ENCODE peak calls at places on chromosomes 7 and 10, in seven cellular contexts. O, V, Z, Y, P, Q and G are unnamed samples.

GRCh38 chr10:11236234-11236633 is 218.6 kb downstream of the CELF2 start:
- DNase-seq in Y (no peak), Z (no peak), Q (no peak), V (no peak), O (no peak), P (peak; percentile 6), G (peak; percentile 58)

GRCh38 chr10:110775406-110775805 is 96.3 kb upstream of the PDCD4 start:
- DNase-seq in Q (no peak), V (no peak), O (no peak), Z (no peak), Y (no peak), P (no peak), G (no peak)

GRCh38 chr7:68009716-68010115 is 1013.1 kb downstream of the TYW1 start:
- DNase-seq in O (no peak), Q (no peak), Z (no peak), Y (no peak), V (no peak), P (peak; percentile 21), G (no peak)

GRCh38 chr7:150806454-150806853 is 5.9 kb downstream of the TMEM176A start:
- DNase-seq in Y (no peak), Z (no peak), O (no peak), P (no peak), V (no peak), Q (no peak), G (no peak)

GRCh38 chr10:106819490-106819889 is 345.0 kb downstream of the SORCS1 start:
- DNase-seq in Q (no peak), Y (no peak), O (no peak), P (no peak), Z (no peak), V (no peak), G (no peak)

GRCh38 chr7:114630186-114630824 is 215.7 kb downstream of the FOXP2 start:
- DNase-seq in O (no peak), P (no peak), Q (no peak), Y (no peak), Z (peak; percentile 12), V (no peak), G (no peak)

GRCh38 chr7:107573537-107573936 is 6.5 kb upstream of the BCAP29 start:
- DNase-seq in P (no peak), V (no peak), Y (no peak), Z (no peak), Q (no peak), O (no peak), G (no peak)

GRCh38 chr10:122632561-122632960 is 67.1 kb downstream of the C10orf120 start:
- DNase-seq in P (no peak), Z (no peak), O (no peak), V (no peak), Y (no peak), Q (no peak), G (no peak)

GRCh38 chr10:103980246-103980906 is 13.4 kb downstream of the SLK start:
- DNase-seq in Q (no peak), Y (no peak), O (no peak), P (peak; percentile 16), V (no peak), Z (no peak), G (no peak)

GRCh38 chr10:95240811-95241210 is 46.8 kb downstream of the ACSM6 start:
- DNase-seq in Q (no peak), V (no peak), O (no peak), Y (no peak), Z (no peak), P (no peak), G (no peak)

GRCh38 chr7:103833401-103833800 is 156.1 kb downstream of the RELN start:
- DNase-seq in P (no peak), V (no peak), Y (no peak), Z (no peak), Q (no peak), O (no peak), G (no peak)

GRCh38 chr10:61869772-61870520 is 31.6 kb upstream of the ARID5B start:
- DNase-seq in O (no peak), Y (no peak), P (peak; percentile 88), Z (no peak), V (no peak), Q (no peak), G (no peak)

GRCh38 chr7:22563621-22564241 is 63.7 kb upstream of the STEAP1B start:
- DNase-seq in Y (no peak), V (no peak), Z (no peak), Q (no peak), P (peak; percentile 74), O (no peak), G (no peak)

GRCh38 chr7:30825215-30825720 is 54.1 kb downstream of the MINDY4 start:
- DNase-seq in Y (no peak), O (no peak), P (no peak), V (no peak), Z (no peak), Q (no peak), G (no peak)

GRCh38 chr10:59177031-59177861 is 803 bp downstream of the PHYHIPL start:
- DNase-seq in Q (peak; percentile 80), O (peak; percentile 71), V (no peak), P (peak; percentile 90), Y (no peak), Z (peak; percentile 75), G (no peak)

GRCh38 chr10:6163364-6164270 is 39.1 kb upstream of the PFKFB3 start:
- DNase-seq in P (peak; percentile 82), O (peak; percentile 97), V (peak; percentile 88), Q (no peak), Y (peak; percentile 88), Z (peak; percentile 89), G (peak; percentile 91)

GRCh38 chr7:54015251-54015650 is 526.9 kb upstream of the VSTM2A start:
- DNase-seq in O (no peak), Y (no peak), Q (no peak), P (no peak), Z (no peak), V (no peak), G (no peak)

GRCh38 chr7:157876469-157877285 is 539.9 kb downstream of the DNAJB6 start:
- DNase-seq in O (peak; percentile 65), V (no peak), Q (no peak), Z (no peak), P (no peak), Y (no peak), G (no peak)

GRCh38 chr10:13115832-13116793 is 16.1 kb downstream of the OPTN start:
- DNase-seq in O (no peak), Z (no peak), V (no peak), P (no peak), Y (no peak), Q (no peak), G (peak; percentile 47)

GRCh38 chr10:79046991-79047874 is 21.5 kb upstream of the ZMIZ1 start:
- DNase-seq in Q (no peak), Y (no peak), P (no peak), Z (no peak), O (peak; percentile 64), V (no peak), G (no peak)

GRCh38 chr7:122305475-122306319 is 1.1 kb upstream of the FEZF1 start:
- DNase-seq in Y (no peak), P (no peak), O (peak; percentile 58), Q (no peak), Z (peak; percentile 27), V (no peak), G (no peak)

GRCh38 chr10:14556285-14556956 is 218.3 kb downstream of the FAM107B start:
- DNase-seq in O (no peak), Z (peak; percentile 56), Y (peak; percentile 66), Q (peak; percentile 68), V (no peak), P (peak; percentile 22), G (peak; percentile 47)

GRCh38 chr7:2309889-2310331 is 4.3 kb downstream of the SNX8 start:
- DNase-seq in Q (peak; percentile 57), O (peak; percentile 44), V (no peak), Z (peak; percentile 74), P (peak; percentile 97), Y (no peak), G (no peak)

GRCh38 chr7:388461-388960 is 98.5 kb downstream of the FOXL3 start:
- DNase-seq in P (no peak), Q (peak; percentile 54), Z (no peak), V (peak; percentile 77), O (peak; percentile 57), Y (no peak), G (no peak)

GRCh38 chr7:48351893-48352292 is 180.6 kb downstream of the ABCA13 start:
- DNase-seq in P (no peak), Y (no peak), Z (no peak), V (no peak), O (no peak), Q (no peak), G (no peak)

GRCh38 chr7:50174948-50175347 is 81.9 kb upstream of the ZPBP start:
- DNase-seq in Q (no peak), Z (no peak), O (no peak), Y (no peak), V (no peak), P (no peak), G (no peak)

GRCh38 chr10:74949434-74949833 is 123.0 kb downstream of the KAT6B start:
- DNase-seq in Q (no peak), P (peak; percentile 45), Y (no peak), V (no peak), Z (no peak), O (no peak), G (no peak)

GRCh38 chr10:16341637-16342036 is 95.2 kb upstream of the PTER start:
- DNase-seq in Q (no peak), P (no peak), Z (peak; percentile 4), Y (no peak), V (no peak), O (no peak), G (no peak)

GRCh38 chr10:66746711-66747110 is 179.1 kb upstream of the LRRTM3 start:
- DNase-seq in Z (no peak), Y (no peak), P (peak; percentile 61), V (no peak), Q (no peak), O (no peak), G (no peak)

GRCh38 chr10:29734980-29735627 is 100.3 kb upstream of the SVIL start:
- DNase-seq in Q (no peak), V (peak; percentile 79), P (peak; percentile 56), O (peak; percentile 92), Y (no peak), Z (peak; percentile 71), G (peak; percentile 60)
- H3K27ac ChIP-seq in Q (peak overlapping the region; percentile 39), V (peak overlapping the region; percentile 97), P (peak overlapping the region; percentile 79), O (peak overlapping the region; percentile 92), Y (peak overlapping the region; percentile 90), Z (peak overlapping the region; percentile 91), G (peak overlapping the region; percentile 30)

GRCh38 chr10:60536529-60537114 is 146.9 kb upstream of the ANK3 start:
- DNase-seq in Y (no peak), V (no peak), P (peak; percentile 91), Z (no peak), Q (no peak), O (no peak), G (no peak)
- H3K4me3 ChIP-seq in Y (no peak overlapping the region), V (no peak overlapping the region), P (no peak overlapping the region), Z (no peak overlapping the region), Q (no peak overlapping the region), O (no peak overlapping the region), G (no peak overlapping the region)

GRCh38 chr7:24660541-24660940 is 87.3 kb downstream of the PALS2 start:
- DNase-seq in Z (no peak), V (no peak), P (peak; percentile 42), Q (no peak), O (no peak), Y (no peak), G (no peak)
- H3K27ac ChIP-seq in Z (no peak overlapping the region), V (no peak overlapping the region), P (no peak overlapping the region), Q (no peak overlapping the region), O (no peak overlapping the region), Y (no peak overlapping the region), G (no peak overlapping the region)

DNA sequence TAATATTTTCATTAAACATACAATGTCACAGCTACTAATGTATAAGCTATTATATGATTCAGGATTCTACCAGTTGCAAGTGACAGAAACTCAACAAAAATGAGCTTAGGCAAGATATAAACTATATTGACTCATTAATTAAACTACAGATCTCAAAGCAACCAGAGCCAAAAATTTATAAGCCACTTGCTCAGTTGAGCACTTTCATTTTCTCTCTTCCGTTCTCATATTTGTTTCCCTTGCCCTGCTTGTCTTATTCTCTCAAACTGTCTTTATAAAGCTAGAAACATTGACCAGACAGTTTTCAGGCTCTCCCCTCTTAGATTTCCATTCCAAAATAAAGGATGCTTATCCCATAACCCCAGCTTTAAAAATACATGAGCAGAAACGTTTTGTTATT is 60.2 kb upstream of the DGKB start:
- DNase-seq in P (no peak), Q (no peak), O (no peak), V (no peak), Y (no peak), Z (no peak), G (no peak)
- H3K4me3 ChIP-seq in P (no peak overlapping the region), Q (no peak overlapping the region), O (no peak overlapping the region), V (no peak overlapping the region), Y (no peak overlapping the region), Z (no peak overlapping the region), G (no peak overlapping the region)